ENCODE peak calls at places on chromosomes 5 and 9, in four cellular contexts. L is RPMI8226, T is HEK293T, S is smooth muscle cell of the brain vasculature. U is an unnamed sample.

GRCh38 chr5:60945760-60946253 is 802 bp downstream of the NDUFAF2 start:
- DNase-seq in L (peak; percentile 73), T (peak; percentile 19), S (no peak), U (peak; percentile 83)

GRCh38 chr5:174252121-174252520 is 206.6 kb downstream of the NSG2 start:
- DNase-seq in L (no peak), T (no peak), S (no peak), U (no peak)

GRCh38 chr5:175460126-175460525 is 16.1 kb upstream of the DRD1 start:
- DNase-seq in L (peak; percentile 30), T (no peak), S (no peak), U (peak; percentile 41)

GRCh38 chr9:123927625-123928308 is 2.2 kb downstream of the DENND1A start:
- DNase-seq in L (no peak), T (no peak), S (no peak), U (peak; percentile 22)

GRCh38 chr9:134287591-134288518 is 38.4 kb upstream of the RXRA start:
- DNase-seq in L (no peak), T (no peak), S (no peak), U (peak; percentile 66)

GRCh38 chr9:24041294-24041693 is 215.3 kb upstream of the ELAVL2 start:
- DNase-seq in L (no peak), T (no peak), S (no peak), U (peak; percentile 100)

GRCh38 chr9:131892162-131892707 is 152.4 kb upstream of the RAPGEF1 start:
- DNase-seq in L (no peak), T (no peak), S (no peak), U (peak; percentile 78)

GRCh38 chr5:56668996-56669395 is 146.4 kb upstream of the MAP3K1 start:
- DNase-seq in L (peak; percentile 26), T (no peak), S (no peak), U (no peak)

GRCh38 chr5:59061377-59061776 is 478.5 kb downstream of the RAB3C start:
- DNase-seq in L (no peak), T (no peak), S (no peak), U (peak; percentile 78)

GRCh38 chr5:112738180-112738560 is 485 bp downstream of the APC start:
- DNase-seq in L (peak; percentile 64), T (peak; percentile 17), S (no peak), U (peak; percentile 73)

GRCh38 chr9:125258832-125259534 is 2.6 kb upstream of the GAPVD1 start:
- DNase-seq in L (no peak), T (no peak), S (no peak), U (peak; percentile 57)

GRCh38 chr5:68033961-68034581 is 181.5 kb upstream of the PIK3R1 start:
- DNase-seq in L (no peak), T (no peak), S (peak; percentile 10), U (peak; percentile 57)

GRCh38 chr5:82918311-82919031 is 158.7 kb downstream of the TMEM167A start:
- DNase-seq in L (no peak), T (no peak), S (no peak), U (no peak)

GRCh38 chr5:175728885-175729828 is 71.3 kb downstream of the HRH2 start:
- DNase-seq in L (peak; percentile 28), T (no peak), S (no peak), U (peak; percentile 75)

GRCh38 chr9:9749591-9749990 is 863.2 kb downstream of the PTPRD start:
- DNase-seq in L (no peak), T (no peak), S (no peak), U (no peak)

GRCh38 chr5:76679231-76679630 is 36.7 kb upstream of the F2R start:
- DNase-seq in L (no peak), T (no peak), S (no peak), U (no peak)

GRCh38 chr9:77498891-77499290 is 149.2 kb downstream of the GNA14 start:
- DNase-seq in L (no peak), T (no peak), S (no peak), U (no peak)

GRCh38 chr5:89265511-89266169 is 382.7 kb upstream of the MEF2C start:
- DNase-seq in L (no peak), T (no peak), S (no peak), U (no peak)

GRCh38 chr5:76485511-76485910 is 82.4 kb downstream of the IQGAP2 start:
- DNase-seq in L (no peak), T (no peak), S (no peak), U (no peak)

GRCh38 chr5:137563646-137564474 is 64.7 kb upstream of the SPOCK1 start:
- DNase-seq in L (no peak), T (no peak), S (peak; percentile 26), U (peak; percentile 93)

GRCh38 chr9:89497181-89497963 is 541 bp downstream of the SEMA4D start:
- DNase-seq in L (peak; percentile 56), T (peak; percentile 21), S (no peak), U (peak; percentile 62)

GRCh38 chr5:40276426-40277102 is 403.2 kb upstream of the PTGER4 start:
- DNase-seq in L (no peak), T (no peak), S (no peak), U (no peak)

GRCh38 chr5:3913264-3913663 is 317.6 kb downstream of the IRX1 start:
- DNase-seq in L (no peak), T (no peak), S (no peak), U (no peak)

GRCh38 chr9:123360161-123361085 is 4.4 kb downstream of the CRB2 start:
- DNase-seq in L (peak; percentile 88), T (peak; percentile 72), S (no peak), U (peak; percentile 90)

GRCh38 chr5:998975-999501 is 9.6 kb upstream of the NKD2 start:
- DNase-seq in L (no peak), T (no peak), S (no peak), U (no peak)

GRCh38 chr9:130443840-130444492 is 795 bp upstream of the ASS1 start:
- DNase-seq in L (peak; percentile 43), T (no peak), S (no peak), U (peak; percentile 61)

GRCh38 chr5:122870219-122870856 is 24.9 kb downstream of the SNX24 start:
- DNase-seq in L (no peak), T (no peak), S (peak; percentile 1), U (no peak)

GRCh38 chr5:142097681-142098080 is 10.9 kb upstream of the NDFIP1 start:
- DNase-seq in L (no peak), T (no peak), S (no peak), U (no peak)

GRCh38 chr9:133686642-133687575 is 50.7 kb downstream of the DBH start:
- DNase-seq in L (no peak), T (no peak), S (no peak), U (no peak)

GRCh38 chr5:159174511-159175168 is 34.7 kb downstream of the RNF145 start:
- DNase-seq in L (no peak), T (no peak), S (no peak), U (no peak)

GRCh38 chr9:70679845-70680244 is 265.4 kb upstream of the KLF9 start:
- DNase-seq in L (no peak), T (no peak), S (no peak), U (no peak)

GRCh38 chr5:81232449-81233079 is 558 bp upstream of the CKMT2 start:
- DNase-seq in L (no peak), T (no peak), S (no peak), U (peak; percentile 43)